ENCODE peak calls at places on chromosomes 5 and 9, in four cellular contexts. D, R, V and W are unnamed samples.

GRCh38 chr5:33231935-33232334 is 208.8 kb upstream of the TARS1 start:
- DNase-seq in V (peak), D (no peak), R (no peak), W (no peak)

GRCh38 chr9:78014776-78015175 is 16.8 kb downstream of the GNAQ start:
- DNase-seq in D (no peak), V (peak), R (no peak), W (no peak)

GRCh38 chr9:134912126-134912840 is 5.4 kb downstream of the FCN1 start:
- DNase-seq in R (no peak), D (peak), V (no peak), W (no peak)

GRCh38 chr5:119400248-119400647 is 44.4 kb downstream of the TNFAIP8 start:
- DNase-seq in D (no peak), V (no peak), R (no peak), W (no peak)

GRCh38 chr5:7926296-7926695 is 57.3 kb downstream of the MTRR start:
- DNase-seq in D (no peak), V (peak), R (no peak), W (no peak)

GRCh38 chr5:2640717-2641116 is 110.8 kb downstream of the IRX2 start:
- DNase-seq in R (no peak), V (no peak), D (no peak), W (no peak)

GRCh38 chr5:32325067-32325466 is 12.3 kb upstream of the MTMR12 start:
- DNase-seq in D (no peak), R (peak), V (peak), W (no peak)

GRCh38 chr5:157718529-157718928 is 12.7 kb upstream of the THG1L start:
- DNase-seq in D (no peak), R (peak), V (peak), W (peak)

GRCh38 chr9:135294826-135295225 is 184.8 kb upstream of the PPP1R26 start:
- DNase-seq in R (no peak), D (no peak), V (no peak), W (no peak)

GRCh38 chr9:128365525-128365924 is 5.6 kb upstream of the URM1 start:
- DNase-seq in V (no peak), D (no peak), R (no peak), W (no peak)

GRCh38 chr9:30609713-30610112 is 1774.7 kb upstream of the ACO1 start:
- DNase-seq in V (no peak), R (no peak), D (no peak), W (no peak)

GRCh38 chr9:131402738-131403492 is 9.0 kb downstream of the PRRC2B start:
- DNase-seq in V (peak), R (no peak), D (no peak), W (peak)

GRCh38 chr9:95461448-95462381 is 55.1 kb downstream of the PTCH1 start:
- DNase-seq in D (no peak), R (no peak), V (no peak), W (peak)

GRCh38 chr9:74556685-74557084 is 59.5 kb downstream of the RORB start:
- DNase-seq in D (no peak), V (no peak), R (peak), W (no peak)

GRCh38 chr5:100550531-100551036 is 15.4 kb downstream of the FAM174A start:
- DNase-seq in D (no peak), V (peak), R (peak), W (no peak)

GRCh38 chr9:110626109-110626829 is 42.3 kb upstream of the MUSK start:
- DNase-seq in D (no peak), V (peak), R (peak), W (no peak)

GRCh38 chr5:149605998-149606721 is 24.9 kb downstream of the ARHGEF37 start:
- DNase-seq in D (no peak), V (peak), R (peak), W (no peak)

GRCh38 chr5:160029004-160029403 is 20.1 kb downstream of the TTC1 start:
- DNase-seq in R (no peak), V (no peak), D (no peak), W (no peak)

GRCh38 chr5:165999693-166000092 is 2291.8 kb upstream of the WWC1 start:
- DNase-seq in R (no peak), V (no peak), D (no peak), W (no peak)

GRCh38 chr5:158450761-158451160 is 591.8 kb upstream of the CLINT1 start:
- DNase-seq in R (no peak), D (no peak), V (no peak), W (no peak)

GRCh38 chr5:1874820-1875219 is 7.9 kb downstream of the IRX4 start:
- DNase-seq in D (no peak), R (no peak), V (no peak), W (no peak)

GRCh38 chr9:133074111-133074651 is 12.4 kb downstream of the CEL start:
- DNase-seq in V (peak), R (no peak), D (no peak), W (no peak)

GRCh38 chr5:68459093-68459492 is 243.5 kb downstream of the PIK3R1 start:
- DNase-seq in V (no peak), D (no peak), R (no peak), W (no peak)

GRCh38 chr5:177036921-177037320 is 14.4 kb downstream of the ZNF346 start:
- DNase-seq in R (no peak), V (no peak), D (no peak), W (no peak)

GRCh38 chr9:20397348-20397747 is 225.0 kb downstream of the MLLT3 start:
- DNase-seq in V (no peak), D (no peak), R (no peak), W (no peak)

GRCh38 chr5:110092955-110093785 is 403.4 kb downstream of the MAN2A1 start:
- DNase-seq in R (no peak), V (no peak), D (no peak), W (no peak)

GRCh38 chr9:129109504-129109903 is 1.1 kb downstream of the CRAT start:
- DNase-seq in D (peak), V (no peak), R (no peak), W (peak)

GRCh38 chr9:112013261-112013660 is 116.6 kb downstream of the UGCG start:
- DNase-seq in V (no peak), R (no peak), D (no peak), W (peak)

GRCh38 chr5:138179277-138179857 is 455 bp downstream of the KIF20A start:
- DNase-seq in R (no peak), V (no peak), D (no peak), W (no peak)

GRCh38 chr9:125649315-125649714 is 57.7 kb downstream of the MAPKAP1 start:
- DNase-seq in R (no peak), V (peak), D (no peak), W (peak)

GRCh38 chr5:143207563-143208364 is 195.7 kb downstream of the NR3C1 start:
- DNase-seq in V (no peak), D (no peak), R (no peak), W (no peak)